ENCODE peak calls at places on chromosomes 7 and 10, in seven cellular contexts. X is H9, P is neuronal stem cell, V is mesendoderm, Q is trophoblast cell, L is mesenchymal stem cell, E is H1. N is an unnamed sample.

GRCh38 chr10:131841131-131841661 is 59.6 kb upstream of the PPP2R2D start:
- DNase-seq in E (no peak), X (peak), L (no peak), Q (no peak), V (no peak), P (no peak), N (no peak)

GRCh38 chr7:45570797-45571196 is 3.4 kb upstream of the ADCY1 start:
- DNase-seq in X (no peak), E (no peak), V (no peak), Q (no peak), P (no peak), L (no peak), N (no peak)

GRCh38 chr10:78863601-78864239 is 205.0 kb upstream of the ZMIZ1 start:
- DNase-seq in X (no peak), L (no peak), P (no peak), E (peak), Q (no peak), V (no peak), N (no peak)

GRCh38 chr7:17058568-17058967 is 176.8 kb upstream of the AGR3 start:
- DNase-seq in E (no peak), X (no peak), L (no peak), V (no peak), Q (peak), P (no peak), N (peak)

GRCh38 chr7:97317575-97317974 is 200.1 kb downstream of the SDHAF3 start:
- DNase-seq in Q (no peak), P (no peak), V (peak), X (no peak), E (no peak), L (no peak), N (no peak)

GRCh38 chr7:2923886-2924574 is 79.9 kb upstream of the GNA12 start:
- DNase-seq in V (peak), P (no peak), E (no peak), X (no peak), L (no peak), Q (peak), N (no peak)

GRCh38 chr10:133462512-133463305 is 9.0 kb downstream of the SCART1 start:
- DNase-seq in Q (no peak), P (no peak), E (no peak), L (no peak), X (no peak), V (no peak), N (no peak)

GRCh38 chr7:4069268-4070095 is 612.6 kb upstream of the FOXK1 start:
- DNase-seq in E (peak), X (no peak), V (no peak), P (no peak), L (no peak), Q (no peak), N (no peak)

GRCh38 chr10:71334228-71334791 is 15.3 kb downstream of the SLC29A3 start:
- DNase-seq in Q (peak), X (no peak), P (no peak), E (no peak), L (peak), V (no peak), N (no peak)

GRCh38 chr7:112103246-112103645 is 103.0 kb downstream of the DOCK4 start:
- DNase-seq in X (no peak), V (peak), P (no peak), E (no peak), Q (peak), L (peak), N (peak)

GRCh38 chr7:121505021-121505420 is 108.9 kb upstream of the FAM3C start:
- DNase-seq in P (no peak), E (no peak), X (no peak), V (peak), Q (peak), L (peak), N (peak)

GRCh38 chr10:127757033-127757432 is 20.0 kb downstream of the FOXI2 start:
- DNase-seq in E (no peak), X (no peak), P (no peak), L (no peak), V (no peak), Q (peak), N (no peak)

GRCh38 chr7:105975770-105976428 is 12.8 kb downstream of the CDHR3 start:
- DNase-seq in E (no peak), Q (peak), P (no peak), X (no peak), V (peak), L (peak), N (peak)

GRCh38 chr7:123367508-123368122 is 166.8 kb downstream of the IQUB start:
- DNase-seq in Q (peak), L (peak), E (no peak), V (peak), P (no peak), X (no peak), N (no peak)

GRCh38 chr7:5230272-5231067 is 40.4 kb downstream of the WIPI2 start:
- DNase-seq in X (no peak), Q (no peak), P (no peak), V (no peak), E (no peak), L (no peak), N (no peak)

GRCh38 chr7:5228066-5228465 is 38.0 kb downstream of the WIPI2 start:
- DNase-seq in Q (no peak), P (no peak), E (no peak), V (no peak), L (no peak), X (no peak), N (no peak)

GRCh38 chr7:5231811-5232484 is 41.9 kb downstream of the WIPI2 start:
- DNase-seq in L (no peak), E (no peak), X (no peak), P (no peak), V (no peak), Q (no peak), N (no peak)

GRCh38 chr7:5231116-5231515 is 41.1 kb downstream of the WIPI2 start:
- DNase-seq in L (no peak), V (no peak), X (no peak), Q (no peak), P (no peak), E (no peak), N (no peak)

DNA sequence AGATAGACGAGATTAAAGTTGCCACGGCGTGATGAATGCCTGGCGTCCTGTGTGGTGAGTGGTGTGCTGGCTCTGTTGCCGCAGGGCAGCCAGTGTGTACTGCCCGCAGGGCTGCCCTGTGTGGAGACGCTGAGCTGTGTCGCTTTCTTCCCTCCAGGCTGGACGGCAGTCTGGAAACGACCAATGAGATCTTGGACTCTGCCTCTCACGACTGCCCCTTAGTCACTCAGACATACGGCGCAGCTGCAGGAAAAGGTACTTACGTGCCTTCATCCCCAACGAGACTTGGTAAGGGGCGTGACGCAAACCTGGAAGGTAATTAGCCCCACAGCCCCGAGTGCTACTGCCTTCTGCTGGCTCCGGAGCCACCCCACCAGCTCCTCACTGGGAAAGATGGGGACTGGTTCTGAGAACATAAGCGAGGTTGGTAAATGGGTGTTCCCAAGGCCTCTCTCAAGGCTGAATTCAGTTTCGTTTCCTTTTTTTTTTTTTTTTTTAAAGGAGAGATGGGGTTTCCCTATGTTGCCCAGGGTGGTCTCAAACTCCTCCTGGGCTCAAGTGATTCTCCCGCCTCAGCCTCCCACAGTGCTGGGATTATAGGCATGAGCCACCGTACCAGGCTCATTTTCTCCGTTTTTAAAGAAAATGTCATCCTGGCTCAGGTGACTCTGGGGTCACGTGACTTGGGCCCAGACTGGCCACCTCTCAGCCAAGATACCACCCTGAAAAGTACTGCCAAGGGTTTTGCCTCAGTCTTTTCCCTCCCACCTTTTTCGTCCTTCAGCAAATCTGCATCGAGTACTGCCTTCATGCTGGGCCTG is 39.6 kb downstream of the WIPI2 start:
- DNase-seq in L (no peak), P (no peak), E (no peak), V (no peak), Q (peak), X (no peak), N (no peak)
- H2AK5ac ChIP-seq in L (no peak), P (peak), E (no peak), V (no peak), Q (no peak), X (no peak), N (no peak)

GRCh38 chr7:78083466-78084120 is 285.0 kb downstream of the PHTF2 start:
- DNase-seq in E (no peak), X (no peak), V (no peak), Q (peak), L (no peak), P (no peak), N (peak)
- H2AK5ac ChIP-seq in E (no peak), X (no peak), V (no peak), Q (no peak), L (no peak), P (no peak), N (peak)

GRCh38 chr10:12984165-12984747 is 17.3 kb downstream of the CCDC3 start:
- DNase-seq in P (no peak), V (no peak), X (no peak), Q (no peak), L (peak), E (no peak), N (peak)
- H2AK5ac ChIP-seq in P (no peak), V (no peak), X (no peak), Q (no peak), L (no peak), E (no peak), N (no peak)

GRCh38 chr7:154892459-154892858 is 110.5 kb downstream of the PAXIP1 start:
- DNase-seq in L (no peak), Q (peak), E (peak), X (peak), V (peak), P (no peak), N (no peak)
- H2AK5ac ChIP-seq in L (no peak), Q (no peak), E (no peak), X (no peak), V (no peak), P (peak), N (no peak)

N was measured in IMR-90.